ENCODE peak calls at places on chromosomes 1 and 21, in seven cellular contexts. One of them, this sample, is unnamed.

GRCh38 chr1:229221106-229222019 is 49.5 kb upstream of the RAB4A start:
- DNase-seq in endothelial cell of umbilical vein: no peak
- DNase-seq in GM23248: no peak
- DNase-seq in Karpas-422: no peak
- DNase-seq in osteoblast: no peak
- DNase-seq in fibroblast of lung: peak; percentile 92
- DNase-seq in DND-41: no peak
- DNase-seq in this sample: no peak

GRCh38 chr21:40146201-40146890 is 279.1 kb downstream of the PCP4 start:
- DNase-seq in endothelial cell of umbilical vein: no peak
- DNase-seq in GM23248: no peak
- DNase-seq in Karpas-422: no peak
- DNase-seq in osteoblast: no peak
- DNase-seq in fibroblast of lung: no peak
- DNase-seq in DND-41: no peak
- DNase-seq in this sample: no peak

GRCh38 chr1:243974451-243975292 is 76.4 kb upstream of the ZBTB18 start:
- DNase-seq in endothelial cell of umbilical vein: peak; percentile 31
- DNase-seq in GM23248: peak; percentile 40
- DNase-seq in Karpas-422: no peak
- DNase-seq in osteoblast: no peak
- DNase-seq in fibroblast of lung: peak; percentile 11
- DNase-seq in DND-41: peak; percentile 35
- DNase-seq in this sample: peak; percentile 52

GRCh38 chr1:39524591-39525365 is 33.3 kb downstream of the BMP8A start:
- DNase-seq in endothelial cell of umbilical vein: no peak
- DNase-seq in GM23248: no peak
- DNase-seq in Karpas-422: peak; percentile 40
- DNase-seq in osteoblast: peak; percentile 62
- DNase-seq in fibroblast of lung: no peak
- DNase-seq in DND-41: no peak
- DNase-seq in this sample: no peak

GRCh38 chr1:35560256-35561225 is 2.9 kb downstream of the NCDN start:
- DNase-seq in endothelial cell of umbilical vein: no peak
- DNase-seq in GM23248: peak; percentile 36
- DNase-seq in Karpas-422: no peak
- DNase-seq in osteoblast: no peak
- DNase-seq in fibroblast of lung: no peak
- DNase-seq in DND-41: no peak
- DNase-seq in this sample: no peak

GRCh38 chr1:157147906-157148717 is 9.9 kb upstream of the ETV3 start:
- DNase-seq in endothelial cell of umbilical vein: no peak
- DNase-seq in GM23248: no peak
- DNase-seq in Karpas-422: no peak
- DNase-seq in osteoblast: no peak
- DNase-seq in fibroblast of lung: no peak
- DNase-seq in DND-41: no peak
- DNase-seq in this sample: no peak

GRCh38 chr1:7606096-7606495 is 165.0 kb upstream of the VAMP3 start:
- DNase-seq in endothelial cell of umbilical vein: no peak
- DNase-seq in GM23248: no peak
- DNase-seq in Karpas-422: peak; percentile 49
- DNase-seq in osteoblast: peak; percentile 66
- DNase-seq in fibroblast of lung: no peak
- DNase-seq in DND-41: no peak
- DNase-seq in this sample: no peak

GRCh38 chr1:155070721-155071556 is 7.4 kb downstream of the EFNA4 start:
- DNase-seq in endothelial cell of umbilical vein: peak; percentile 71
- DNase-seq in GM23248: peak; percentile 95
- DNase-seq in Karpas-422: peak; percentile 93
- DNase-seq in osteoblast: peak; percentile 99
- DNase-seq in fibroblast of lung: peak; percentile 61
- DNase-seq in DND-41: no peak
- DNase-seq in this sample: peak; percentile 95

GRCh38 chr1:192732787-192733186 is 76.1 kb upstream of the RGS2 start:
- DNase-seq in endothelial cell of umbilical vein: no peak
- DNase-seq in GM23248: no peak
- DNase-seq in Karpas-422: peak; percentile 76
- DNase-seq in osteoblast: no peak
- DNase-seq in fibroblast of lung: no peak
- DNase-seq in DND-41: peak; percentile 35
- DNase-seq in this sample: no peak

GRCh38 chr1:169148472-169149252 is 42.2 kb downstream of the ATP1B1 start:
- DNase-seq in endothelial cell of umbilical vein: no peak
- DNase-seq in GM23248: no peak
- DNase-seq in Karpas-422: no peak
- DNase-seq in osteoblast: no peak
- DNase-seq in fibroblast of lung: peak; percentile 7
- DNase-seq in DND-41: no peak
- DNase-seq in this sample: no peak

GRCh38 chr1:64133036-64133435 is 70.4 kb upstream of the UBE2U start:
- DNase-seq in endothelial cell of umbilical vein: peak; percentile 5
- DNase-seq in GM23248: peak; percentile 94
- DNase-seq in Karpas-422: no peak
- DNase-seq in osteoblast: peak; percentile 84
- DNase-seq in fibroblast of lung: peak; percentile 89
- DNase-seq in DND-41: no peak
- DNase-seq in this sample: no peak

GRCh38 chr21:42598159-42598735 is 55.2 kb upstream of the PDE9A start:
- DNase-seq in endothelial cell of umbilical vein: no peak
- DNase-seq in GM23248: no peak
- DNase-seq in Karpas-422: no peak
- DNase-seq in osteoblast: peak; percentile 22
- DNase-seq in fibroblast of lung: no peak
- DNase-seq in DND-41: no peak
- DNase-seq in this sample: no peak

GRCh38 chr1:244952280-244952933 is 88.1 kb upstream of the HNRNPU start:
- DNase-seq in endothelial cell of umbilical vein: no peak
- DNase-seq in GM23248: no peak
- DNase-seq in Karpas-422: no peak
- DNase-seq in osteoblast: no peak
- DNase-seq in fibroblast of lung: no peak
- DNase-seq in DND-41: no peak
- DNase-seq in this sample: no peak

GRCh38 chr1:15696956-15697521 is 12.9 kb downstream of the PLEKHM2 start:
- DNase-seq in endothelial cell of umbilical vein: no peak
- DNase-seq in GM23248: no peak
- DNase-seq in Karpas-422: peak; percentile 94
- DNase-seq in osteoblast: peak; percentile 70
- DNase-seq in fibroblast of lung: no peak
- DNase-seq in DND-41: no peak
- DNase-seq in this sample: no peak

GRCh38 chr1:27521336-27522147 is 31.6 kb upstream of the WASF2 start:
- DNase-seq in endothelial cell of umbilical vein: peak; percentile 48
- DNase-seq in GM23248: peak; percentile 68
- DNase-seq in Karpas-422: no peak
- DNase-seq in osteoblast: peak; percentile 85
- DNase-seq in fibroblast of lung: no peak
- DNase-seq in DND-41: no peak
- DNase-seq in this sample: no peak

GRCh38 chr1:6594977-6595740 is 7.5 kb downstream of the KLHL21 start:
- DNase-seq in endothelial cell of umbilical vein: no peak
- DNase-seq in GM23248: no peak
- DNase-seq in Karpas-422: no peak
- DNase-seq in osteoblast: peak; percentile 80
- DNase-seq in fibroblast of lung: no peak
- DNase-seq in DND-41: no peak
- DNase-seq in this sample: no peak

GRCh38 chr1:205470131-205470530 is 14.3 kb upstream of the BLACAT1 start:
- DNase-seq in endothelial cell of umbilical vein: no peak
- DNase-seq in GM23248: no peak
- DNase-seq in Karpas-422: no peak
- DNase-seq in osteoblast: no peak
- DNase-seq in fibroblast of lung: no peak
- DNase-seq in DND-41: no peak
- DNase-seq in this sample: no peak

GRCh38 chr1:162578071-162578705 is 16.7 kb downstream of the UAP1 start:
- DNase-seq in endothelial cell of umbilical vein: no peak
- DNase-seq in GM23248: no peak
- DNase-seq in Karpas-422: no peak
- DNase-seq in osteoblast: no peak
- DNase-seq in fibroblast of lung: no peak
- DNase-seq in DND-41: no peak
- DNase-seq in this sample: no peak

GRCh38 chr1:5913078-5913845 is 79.0 kb downstream of the NPHP4 start:
- DNase-seq in endothelial cell of umbilical vein: no peak
- DNase-seq in GM23248: no peak
- DNase-seq in Karpas-422: no peak
- DNase-seq in osteoblast: peak; percentile 90
- DNase-seq in fibroblast of lung: no peak
- DNase-seq in DND-41: no peak
- DNase-seq in this sample: no peak

GRCh38 chr1:225425211-225425786 is 2.5 kb downstream of the LBR start:
- DNase-seq in endothelial cell of umbilical vein: no peak
- DNase-seq in GM23248: peak; percentile 71
- DNase-seq in Karpas-422: peak; percentile 64
- DNase-seq in osteoblast: peak; percentile 86
- DNase-seq in fibroblast of lung: peak; percentile 33
- DNase-seq in DND-41: no peak
- DNase-seq in this sample: no peak

GRCh38 chr1:157925419-157926166 is 67.9 kb upstream of the KIRREL1 start:
- DNase-seq in endothelial cell of umbilical vein: no peak
- DNase-seq in GM23248: no peak
- DNase-seq in Karpas-422: no peak
- DNase-seq in osteoblast: no peak
- DNase-seq in fibroblast of lung: no peak
- DNase-seq in DND-41: no peak
- DNase-seq in this sample: no peak

GRCh38 chr1:54374766-54375165 is 31.4 kb downstream of the SSBP3 start:
- DNase-seq in endothelial cell of umbilical vein: no peak
- DNase-seq in GM23248: no peak
- DNase-seq in Karpas-422: no peak
- DNase-seq in osteoblast: no peak
- DNase-seq in fibroblast of lung: no peak
- DNase-seq in DND-41: no peak
- DNase-seq in this sample: no peak
- H3K79me2 ChIP-seq in endothelial cell of umbilical vein: peaks cover 61% of the 10 kb centered on the region
- H3K79me2 ChIP-seq in GM23248: peaks cover 90% of the 10 kb centered on the region
- H3K79me2 ChIP-seq in Karpas-422: no peaks in the 10 kb centered on the region
- H3K79me2 ChIP-seq in osteoblast: peaks cover 7% of the 10 kb centered on the region
- H3K79me2 ChIP-seq in fibroblast of lung: peaks cover 2% of the 10 kb centered on the region
- H3K79me2 ChIP-seq in DND-41: peaks cover 100% of the 10 kb centered on the region
- H3K79me2 ChIP-seq in this sample: peaks cover 97% of the 10 kb centered on the region

GRCh38 chr1:31509124-31510072 is 66.9 kb upstream of the TINAGL1 start:
- DNase-seq in endothelial cell of umbilical vein: no peak
- DNase-seq in GM23248: no peak
- DNase-seq in Karpas-422: no peak
- DNase-seq in osteoblast: peak; percentile 49
- DNase-seq in fibroblast of lung: no peak
- DNase-seq in DND-41: peak; percentile 78
- DNase-seq in this sample: no peak

GRCh38 chr1:31505884-31506497 is 70.3 kb upstream of the TINAGL1 start:
- DNase-seq in endothelial cell of umbilical vein: no peak
- DNase-seq in GM23248: peak; percentile 86
- DNase-seq in Karpas-422: no peak
- DNase-seq in osteoblast: peak; percentile 89
- DNase-seq in fibroblast of lung: peak; percentile 68
- DNase-seq in DND-41: peak; percentile 94
- DNase-seq in this sample: no peak

GRCh38 chr1:31507676-31508530 is 68.4 kb upstream of the TINAGL1 start:
- DNase-seq in endothelial cell of umbilical vein: no peak
- DNase-seq in GM23248: no peak
- DNase-seq in Karpas-422: no peak
- DNase-seq in osteoblast: peak; percentile 62
- DNase-seq in fibroblast of lung: no peak
- DNase-seq in DND-41: peak; percentile 33
- DNase-seq in this sample: no peak

GRCh38 chr1:31510304-31510703 is 66.0 kb upstream of the TINAGL1 start:
- DNase-seq in endothelial cell of umbilical vein: no peak
- DNase-seq in GM23248: no peak
- DNase-seq in Karpas-422: no peak
- DNase-seq in osteoblast: peak; percentile 59
- DNase-seq in fibroblast of lung: no peak
- DNase-seq in DND-41: no peak
- DNase-seq in this sample: no peak

GRCh38 chr1:31507221-31507620 is 69.1 kb upstream of the TINAGL1 start:
- DNase-seq in endothelial cell of umbilical vein: no peak
- DNase-seq in GM23248: no peak
- DNase-seq in Karpas-422: no peak
- DNase-seq in osteoblast: no peak
- DNase-seq in fibroblast of lung: no peak
- DNase-seq in DND-41: no peak
- DNase-seq in this sample: no peak
- H3K79me2 ChIP-seq in endothelial cell of umbilical vein: no peaks in the 10 kb centered on the region
- H3K79me2 ChIP-seq in GM23248: no peaks in the 10 kb centered on the region
- H3K79me2 ChIP-seq in Karpas-422: no peaks in the 10 kb centered on the region
- H3K79me2 ChIP-seq in osteoblast: no peaks in the 10 kb centered on the region
- H3K79me2 ChIP-seq in fibroblast of lung: no peaks in the 10 kb centered on the region
- H3K79me2 ChIP-seq in DND-41: peaks cover 65% of the 10 kb centered on the region
- H3K79me2 ChIP-seq in this sample: no peaks in the 10 kb centered on the region

DNA sequence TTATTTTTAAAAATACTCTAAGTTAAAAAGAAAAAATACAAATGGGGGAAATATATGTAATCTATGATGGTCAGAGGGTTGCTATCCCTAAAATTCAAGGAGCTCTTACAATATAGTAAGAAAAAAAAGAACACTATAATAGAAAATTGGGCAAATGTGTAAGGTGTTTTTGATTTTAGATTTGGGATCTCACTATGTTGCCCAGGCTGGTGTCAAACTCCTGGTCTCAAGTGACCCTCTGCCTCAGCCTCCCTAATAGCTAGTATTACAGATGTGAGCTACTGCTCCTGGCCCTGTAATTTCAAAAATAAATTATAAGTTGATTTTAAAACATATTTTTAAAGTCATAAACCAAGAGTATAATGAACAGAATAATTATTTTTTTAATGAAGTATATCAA is 45.9 kb downstream of the CDC42BPA start:
- DNase-seq in endothelial cell of umbilical vein: no peak
- DNase-seq in GM23248: no peak
- DNase-seq in Karpas-422: no peak
- DNase-seq in osteoblast: no peak
- DNase-seq in fibroblast of lung: no peak
- DNase-seq in DND-41: no peak
- DNase-seq in this sample: no peak
- H3K79me2 ChIP-seq in endothelial cell of umbilical vein: peaks cover 70% of the 10 kb centered on the region
- H3K79me2 ChIP-seq in GM23248: peaks cover 86% of the 10 kb centered on the region
- H3K79me2 ChIP-seq in Karpas-422: no peaks in the 10 kb centered on the region
- H3K79me2 ChIP-seq in osteoblast: peaks cover 58% of the 10 kb centered on the region
- H3K79me2 ChIP-seq in fibroblast of lung: peaks cover 35% of the 10 kb centered on the region
- H3K79me2 ChIP-seq in DND-41: no peaks in the 10 kb centered on the region
- H3K79me2 ChIP-seq in this sample: peaks cover 74% of the 10 kb centered on the region

GRCh38 chr1:223724376-223724775 is 12.0 kb downstream of the CAPN2 start:
- DNase-seq in endothelial cell of umbilical vein: no peak
- DNase-seq in GM23248: no peak
- DNase-seq in Karpas-422: no peak
- DNase-seq in osteoblast: no peak
- DNase-seq in fibroblast of lung: peak; percentile 61
- DNase-seq in DND-41: no peak
- DNase-seq in this sample: no peak

GRCh38 chr1:223723351-223723904 is 11.1 kb downstream of the CAPN2 start:
- DNase-seq in endothelial cell of umbilical vein: no peak
- DNase-seq in GM23248: no peak
- DNase-seq in Karpas-422: no peak
- DNase-seq in osteoblast: no peak
- DNase-seq in fibroblast of lung: no peak
- DNase-seq in DND-41: no peak
- DNase-seq in this sample: no peak

GRCh38 chr1:223725578-223725977 is 13.2 kb downstream of the CAPN2 start:
- DNase-seq in endothelial cell of umbilical vein: no peak
- DNase-seq in GM23248: no peak
- DNase-seq in Karpas-422: no peak
- DNase-seq in osteoblast: no peak
- DNase-seq in fibroblast of lung: no peak
- DNase-seq in DND-41: no peak
- DNase-seq in this sample: no peak

GRCh38 chr1:223727541-223727940 is 15.2 kb downstream of the CAPN2 start:
- DNase-seq in endothelial cell of umbilical vein: no peak
- DNase-seq in GM23248: no peak
- DNase-seq in Karpas-422: no peak
- DNase-seq in osteoblast: peak; percentile 88
- DNase-seq in fibroblast of lung: peak; percentile 49
- DNase-seq in DND-41: no peak
- DNase-seq in this sample: no peak

GRCh38 chr1:223726380-223727001 is 14.2 kb downstream of the CAPN2 start:
- DNase-seq in endothelial cell of umbilical vein: peak; percentile 96
- DNase-seq in GM23248: peak; percentile 96
- DNase-seq in Karpas-422: no peak
- DNase-seq in osteoblast: peak; percentile 95
- DNase-seq in fibroblast of lung: peak; percentile 97
- DNase-seq in DND-41: peak; percentile 60
- DNase-seq in this sample: peak; percentile 58
- H3K79me2 ChIP-seq in endothelial cell of umbilical vein: peaks cover 84% of the 10 kb centered on the region
- H3K79me2 ChIP-seq in GM23248: peaks cover 97% of the 10 kb centered on the region
- H3K79me2 ChIP-seq in Karpas-422: no peaks in the 10 kb centered on the region
- H3K79me2 ChIP-seq in osteoblast: peaks cover 85% of the 10 kb centered on the region
- H3K79me2 ChIP-seq in fibroblast of lung: peaks cover 94% of the 10 kb centered on the region
- H3K79me2 ChIP-seq in DND-41: no peaks in the 10 kb centered on the region
- H3K79me2 ChIP-seq in this sample: no peaks in the 10 kb centered on the region